ENCODE peak calls at places on chromosomes 5 and 9, in five cellular contexts. X is psoas muscle; T is dorsolateral prefrontal cortex; U is colonic mucosa; C is effector memory CD4-positive, alpha-beta T cell. B is an unnamed sample.

GRCh38 chr5:3330442-3330841 is 265.2 kb upstream of the IRX1 start:
- DNase-seq in U (no peak), T (no peak), X (no peak), C (no peak), B (no peak)

GRCh38 chr9:107239474-107239873 is 43.6 kb upstream of the RAD23B start:
- DNase-seq in U (no peak), C (no peak), T (no peak), X (no peak), B (no peak)

GRCh38 chr5:119365847-119366536 is 10.2 kb downstream of the TNFAIP8 start:
- DNase-seq in U (no peak), T (no peak), X (no peak), C (no peak), B (no peak)

GRCh38 chr9:5364294-5364990 is 24.8 kb upstream of the RLN1 start:
- DNase-seq in U (no peak), C (no peak), T (no peak), X (no peak), B (no peak)

GRCh38 chr9:93465853-93466252 is 12.5 kb upstream of the FAM120AOS start:
- DNase-seq in U (no peak), X (no peak), T (no peak), C (no peak), B (no peak)

GRCh38 chr5:16585028-16585667 is 31.6 kb downstream of the RETREG1 start:
- DNase-seq in T (no peak), U (no peak), X (no peak), C (no peak), B (no peak)

GRCh38 chr9:85223506-85224108 is 518.1 kb downstream of the AGTPBP1 start:
- DNase-seq in T (no peak), C (no peak), U (no peak), X (no peak), B (no peak)

GRCh38 chr5:34047147-34047546 is 4.1 kb upstream of the C1QTNF3 start:
- DNase-seq in T (no peak), C (no peak), X (no peak), U (no peak), B (no peak)

GRCh38 chr5:72144762-72145161 is 37.5 kb downstream of the MAP1B start:
- DNase-seq in C (no peak), T (peak; percentile 43), X (no peak), U (no peak), B (peak; percentile 42)

GRCh38 chr9:130530932-130531331 is 48.4 kb upstream of the FUBP3 start:
- DNase-seq in U (no peak), X (peak; percentile 54), C (no peak), T (no peak), B (no peak)

GRCh38 chr5:81171769-81172168 is 61.4 kb upstream of the CKMT2 start:
- DNase-seq in X (no peak), C (no peak), U (peak; percentile 48), T (no peak), B (no peak)

GRCh38 chr9:73595036-73595545 is 443.4 kb downstream of the ANXA1 start:
- DNase-seq in U (no peak), X (no peak), C (no peak), T (no peak), B (no peak)

GRCh38 chr9:450561-450960 is 235.9 kb downstream of the DOCK8 start:
- DNase-seq in U (no peak), T (no peak), X (no peak), C (no peak), B (no peak)

GRCh38 chr9:32782476-32783167 is 718 bp upstream of the TMEM215 start:
- DNase-seq in X (no peak), T (no peak), U (no peak), C (no peak), B (no peak)

GRCh38 chr5:76547242-76547890 is 75.8 kb downstream of the F2RL2 start:
- DNase-seq in U (peak; percentile 25), C (peak; percentile 26), T (no peak), X (no peak), B (no peak)
- H3K27ac ChIP-seq in U (peak overlapping the region; percentile 68), C (peak overlapping the region; percentile 77), T (no peak overlapping the region), X (no peak overlapping the region), B (no peak overlapping the region)

GRCh38 chr9:136089697-136090045 is 5.4 kb downstream of the NACC2 start:
- DNase-seq in T (no peak), X (no peak), C (no peak), U (no peak), B (no peak)

GRCh38 chr9:136090060-136090735 is 4.9 kb downstream of the NACC2 start:
- DNase-seq in X (peak; percentile 12), C (no peak), T (no peak), U (no peak), B (no peak)

GRCh38 chr9:136088481-136088938 is 6.6 kb downstream of the NACC2 start:
- DNase-seq in X (peak; percentile 20), C (no peak), T (no peak), U (no peak), B (no peak)

GRCh38 chr9:136087741-136088480 is 7.2 kb downstream of the NACC2 start:
- DNase-seq in T (no peak), U (no peak), X (peak; percentile 15), C (no peak), B (no peak)

DNA sequence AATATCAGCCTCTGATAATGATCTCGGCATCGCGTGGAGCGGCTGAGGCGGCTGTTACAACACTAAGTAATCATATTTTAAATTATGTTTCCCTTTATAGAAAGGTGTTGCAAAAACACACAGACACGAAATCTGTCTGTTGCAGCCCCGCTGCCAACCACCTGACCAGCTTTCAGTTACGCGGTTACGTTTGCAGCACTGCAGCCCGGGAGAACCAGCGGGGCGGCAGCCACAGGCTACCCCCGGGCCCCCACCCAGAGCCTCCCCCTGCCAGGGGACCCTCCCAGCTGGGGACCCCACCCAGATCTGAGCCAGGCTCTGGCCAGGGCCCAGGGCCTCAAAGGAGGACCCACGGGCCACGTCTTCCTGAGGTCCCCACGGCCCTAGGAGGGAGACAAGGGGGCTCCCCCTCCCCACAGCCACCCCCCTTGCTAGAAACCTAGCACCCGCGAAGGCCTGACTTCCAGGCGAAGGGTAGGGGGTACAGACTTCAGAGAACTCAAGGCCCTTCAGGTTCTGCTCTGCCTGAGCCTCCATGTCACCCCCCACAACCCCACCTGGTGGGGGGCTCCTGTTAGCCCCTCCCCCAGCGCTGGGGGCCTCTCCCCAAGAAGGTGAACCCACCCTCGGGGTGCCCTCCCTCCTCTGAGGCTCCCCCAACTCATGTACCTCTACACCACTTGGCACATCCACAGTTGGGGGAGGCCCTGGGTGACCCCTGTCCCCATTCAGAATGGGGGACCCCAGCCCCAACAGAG is 6.0 kb downstream of the NACC2 start:
- DNase-seq in C (no peak), X (peak; percentile 42), U (no peak), T (no peak), B (no peak)
- H3K27ac ChIP-seq in C (no peak overlapping the region), X (peak overlapping the region; percentile 93), U (no peak overlapping the region), T (peak overlapping the region; percentile 86), B (no peak overlapping the region)

GRCh38 chr9:87601595-87601994 is 103.9 kb downstream of the DAPK1 start:
- DNase-seq in C (no peak), X (no peak), T (no peak), U (no peak), B (no peak)

GRCh38 chr9:87604886-87605588 is 107.4 kb downstream of the DAPK1 start:
- DNase-seq in U (no peak), X (no peak), C (no peak), T (no peak), B (no peak)

GRCh38 chr9:87603854-87604490 is 106.3 kb downstream of the DAPK1 start:
- DNase-seq in X (no peak), C (no peak), U (no peak), T (no peak), B (no peak)

GRCh38 chr9:87601175-87601574 is 103.5 kb downstream of the DAPK1 start:
- DNase-seq in X (peak; percentile 25), C (no peak), U (peak; percentile 81), T (no peak), B (no peak)

DNA sequence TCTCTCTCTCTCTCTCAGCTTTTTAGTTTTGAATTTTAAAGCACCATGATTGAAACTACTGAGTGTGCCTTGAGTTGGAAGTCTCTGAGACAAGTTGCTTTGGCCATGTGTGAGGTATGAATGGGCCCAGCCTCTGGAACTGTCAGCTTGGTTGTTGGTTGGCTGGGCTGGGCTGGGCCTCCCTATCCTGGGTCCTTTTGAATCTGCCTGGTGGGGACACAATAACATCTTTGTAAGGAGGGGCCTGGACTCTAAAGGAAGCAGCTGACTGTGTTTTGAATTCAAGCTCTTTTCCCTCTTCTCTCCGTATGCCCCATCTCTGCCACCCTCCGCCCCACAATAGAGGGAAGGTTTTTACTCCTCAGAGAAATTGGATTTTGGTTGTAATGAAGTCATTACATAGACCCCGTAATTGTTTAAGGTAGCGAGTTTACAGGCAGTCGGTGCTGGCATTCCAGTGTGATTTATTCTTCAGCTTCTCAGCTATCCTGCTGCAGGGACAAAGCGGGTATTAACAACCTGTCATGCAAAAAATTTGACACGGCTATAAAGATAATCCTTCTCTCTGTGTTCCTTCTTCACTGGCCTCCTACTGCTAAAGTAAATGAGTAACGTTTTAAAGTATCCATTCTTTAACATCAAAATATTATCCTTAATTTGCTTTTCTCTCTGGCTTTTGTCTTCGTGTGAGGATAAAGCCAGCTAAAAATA is 105.4 kb downstream of the DAPK1 start:
- DNase-seq in X (no peak), T (no peak), C (no peak), U (no peak), B (no peak)
- H3K27ac ChIP-seq in X (no peak overlapping the region), T (peak overlapping the region; percentile 21), C (no peak overlapping the region), U (no peak overlapping the region), B (no peak overlapping the region)

GRCh38 chr9:12785251-12785880 is 10.5 kb downstream of the LURAP1L start:
- DNase-seq in U (peak; percentile 61), C (no peak), X (no peak), T (no peak), B (no peak)

GRCh38 chr9:12785941-12786340 is 11.1 kb downstream of the LURAP1L start:
- DNase-seq in X (no peak), T (no peak), U (no peak), C (no peak), B (no peak)

GRCh38 chr9:12781334-12781733 is 6.5 kb downstream of the LURAP1L start:
- DNase-seq in U (no peak), C (no peak), X (no peak), T (no peak), B (no peak)

GRCh38 chr9:12783767-12784460 is 9.1 kb downstream of the LURAP1L start:
- DNase-seq in T (no peak), C (no peak), X (no peak), U (no peak), B (no peak)

GRCh38 chr9:12784461-12785250 is 9.8 kb downstream of the LURAP1L start:
- DNase-seq in U (peak; percentile 40), C (no peak), T (no peak), X (peak; percentile 33), B (no peak)
- H3K27ac ChIP-seq in U (peak overlapping the region; percentile 54), C (no peak overlapping the region), T (peak overlapping the region; percentile 10), X (peak overlapping the region; percentile 12), B (peak overlapping the region; percentile 61)

DNA sequence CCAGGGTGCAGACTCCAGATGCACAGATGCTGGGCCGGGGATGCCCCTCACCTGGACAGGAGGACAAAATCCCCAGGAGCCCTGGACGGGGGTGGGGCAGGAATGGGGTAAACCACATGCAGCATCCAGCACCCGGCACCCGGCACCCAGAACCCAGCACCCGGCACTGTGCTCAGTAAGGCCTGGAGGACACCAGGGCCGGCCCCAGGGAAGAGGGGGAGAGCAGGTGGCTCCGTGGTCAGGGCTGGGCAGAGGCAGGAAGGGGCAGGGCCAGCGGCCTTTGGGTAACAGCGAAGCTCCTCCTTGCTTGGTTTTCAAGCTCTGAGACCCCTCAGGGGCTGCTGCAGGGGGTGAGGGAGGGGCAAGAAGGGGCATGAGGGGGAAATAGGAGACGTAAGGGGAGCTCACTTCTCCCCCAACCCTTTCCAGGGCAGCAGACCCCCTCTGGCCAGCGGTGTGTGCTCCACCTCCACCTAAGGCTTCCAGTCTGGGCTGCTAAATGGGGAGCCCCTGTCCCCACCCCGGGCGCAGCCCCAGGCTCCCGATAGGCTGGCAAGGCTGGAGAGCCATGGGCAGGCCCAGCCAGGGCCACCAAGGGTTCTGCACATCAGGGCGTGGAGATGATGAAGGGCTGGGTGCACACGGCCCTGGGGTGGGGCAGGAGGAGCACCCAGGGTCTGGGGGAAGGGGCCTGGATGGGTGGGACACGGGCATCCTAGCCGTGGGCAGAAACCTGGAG is 17.8 kb upstream of the SLC6A19 start:
- DNase-seq in T (no peak), C (no peak), U (peak; percentile 50), X (peak; percentile 12), B (no peak)
- H3K27ac ChIP-seq in T (peak overlapping the region; percentile 44), C (no peak overlapping the region), U (no peak overlapping the region), X (no peak overlapping the region), B (peak overlapping the region; percentile 95)